ENCODE peak calls at places on chromosome 15, in eight cellular contexts. One of them, this sample, is unnamed. For H3K27me3, the result is how much of the 10 kb centered on the place peaks cover.

GRCh38 chr15:84992157-84992940 is 10.7 kb downstream of the PDE8A start:
- DNase-seq in suprapubic skin: no peak
- DNase-seq in prostate gland: no peak
- DNase-seq in spleen: no peak
- DNase-seq in breast epithelium: no peak
- DNase-seq in transverse colon: peak
- DNase-seq in SK-N-SH: no peak
- DNase-seq in esophagus muscularis mucosa: no peak
- DNase-seq in this sample: no peak

GRCh38 chr15:69713726-69714559 is 261.3 kb downstream of the RPLP1 start:
- DNase-seq in suprapubic skin: no peak
- DNase-seq in prostate gland: no peak
- DNase-seq in spleen: peak
- DNase-seq in breast epithelium: no peak
- DNase-seq in transverse colon: peak
- DNase-seq in SK-N-SH: no peak
- DNase-seq in esophagus muscularis mucosa: no peak
- DNase-seq in this sample: no peak

GRCh38 chr15:81235781-81236507 is 39.3 kb downstream of the IL16 start:
- DNase-seq in suprapubic skin: no peak
- DNase-seq in prostate gland: no peak
- DNase-seq in spleen: no peak
- DNase-seq in breast epithelium: no peak
- DNase-seq in transverse colon: no peak
- DNase-seq in SK-N-SH: no peak
- DNase-seq in esophagus muscularis mucosa: peak
- DNase-seq in this sample: no peak

GRCh38 chr15:68578175-68578959 is 426 bp upstream of the CORO2B start:
- DNase-seq in suprapubic skin: peak
- DNase-seq in prostate gland: peak
- DNase-seq in spleen: peak
- DNase-seq in breast epithelium: no peak
- DNase-seq in transverse colon: peak
- DNase-seq in SK-N-SH: peak
- DNase-seq in esophagus muscularis mucosa: no peak
- DNase-seq in this sample: peak

GRCh38 chr15:63187589-63188226 is 1.7 kb upstream of the RAB8B start:
- DNase-seq in suprapubic skin: no peak
- DNase-seq in prostate gland: no peak
- DNase-seq in spleen: no peak
- DNase-seq in breast epithelium: no peak
- DNase-seq in transverse colon: no peak
- DNase-seq in SK-N-SH: no peak
- DNase-seq in esophagus muscularis mucosa: no peak
- DNase-seq in this sample: no peak

GRCh38 chr15:77841376-77841775 is 208.7 kb upstream of the LINGO1 start:
- DNase-seq in suprapubic skin: no peak
- DNase-seq in prostate gland: no peak
- DNase-seq in spleen: peak
- DNase-seq in breast epithelium: no peak
- DNase-seq in transverse colon: no peak
- DNase-seq in SK-N-SH: no peak
- DNase-seq in esophagus muscularis mucosa: no peak
- DNase-seq in this sample: no peak

GRCh38 chr15:101267320-101268104 is 9.8 kb downstream of the SELENOS start:
- DNase-seq in suprapubic skin: no peak
- DNase-seq in prostate gland: no peak
- DNase-seq in spleen: no peak
- DNase-seq in breast epithelium: no peak
- DNase-seq in transverse colon: no peak
- DNase-seq in SK-N-SH: no peak
- DNase-seq in esophagus muscularis mucosa: no peak
- DNase-seq in this sample: peak

GRCh38 chr15:51731549-51732267 is 5.7 kb downstream of the LYSMD2 start:
- DNase-seq in suprapubic skin: no peak
- DNase-seq in prostate gland: no peak
- DNase-seq in spleen: no peak
- DNase-seq in breast epithelium: no peak
- DNase-seq in transverse colon: peak
- DNase-seq in SK-N-SH: no peak
- DNase-seq in esophagus muscularis mucosa: peak
- DNase-seq in this sample: peak

GRCh38 chr15:53831907-53832793 is 72.7 kb upstream of the WDR72 start:
- DNase-seq in suprapubic skin: no peak
- DNase-seq in prostate gland: no peak
- DNase-seq in spleen: no peak
- DNase-seq in breast epithelium: no peak
- DNase-seq in transverse colon: no peak
- DNase-seq in SK-N-SH: no peak
- DNase-seq in esophagus muscularis mucosa: no peak
- DNase-seq in this sample: no peak

GRCh38 chr15:34691024-34691423 is 63.8 kb downstream of the GJD2 start:
- DNase-seq in suprapubic skin: no peak
- DNase-seq in prostate gland: no peak
- DNase-seq in spleen: no peak
- DNase-seq in breast epithelium: no peak
- DNase-seq in transverse colon: no peak
- DNase-seq in SK-N-SH: no peak
- DNase-seq in esophagus muscularis mucosa: no peak
- DNase-seq in this sample: no peak

GRCh38 chr15:82832601-82833209 is 23.3 kb downstream of the WHAMM start:
- DNase-seq in suprapubic skin: no peak
- DNase-seq in prostate gland: no peak
- DNase-seq in spleen: no peak
- DNase-seq in breast epithelium: no peak
- DNase-seq in transverse colon: no peak
- DNase-seq in SK-N-SH: no peak
- DNase-seq in esophagus muscularis mucosa: no peak
- DNase-seq in this sample: no peak

GRCh38 chr15:70234256-70234965 is 136.7 kb upstream of the TLE3 start:
- DNase-seq in suprapubic skin: no peak
- DNase-seq in prostate gland: no peak
- DNase-seq in spleen: peak
- DNase-seq in breast epithelium: no peak
- DNase-seq in transverse colon: no peak
- DNase-seq in SK-N-SH: no peak
- DNase-seq in esophagus muscularis mucosa: no peak
- DNase-seq in this sample: no peak

GRCh38 chr15:64110945-64111678 is 15.3 kb downstream of the SNX1 start:
- DNase-seq in suprapubic skin: no peak
- DNase-seq in prostate gland: no peak
- DNase-seq in spleen: no peak
- DNase-seq in breast epithelium: no peak
- DNase-seq in transverse colon: no peak
- DNase-seq in SK-N-SH: no peak
- DNase-seq in esophagus muscularis mucosa: no peak
- DNase-seq in this sample: no peak

GRCh38 chr15:65326109-65326508 is 21.6 kb downstream of the RNU5B-1 start:
- DNase-seq in suprapubic skin: no peak
- DNase-seq in prostate gland: no peak
- DNase-seq in spleen: no peak
- DNase-seq in breast epithelium: peak
- DNase-seq in transverse colon: no peak
- DNase-seq in SK-N-SH: peak
- DNase-seq in esophagus muscularis mucosa: no peak
- DNase-seq in this sample: peak

GRCh38 chr15:85595804-85596536 is 198.8 kb downstream of the KLHL25 start:
- DNase-seq in suprapubic skin: no peak
- DNase-seq in prostate gland: no peak
- DNase-seq in spleen: no peak
- DNase-seq in breast epithelium: no peak
- DNase-seq in transverse colon: no peak
- DNase-seq in SK-N-SH: no peak
- DNase-seq in esophagus muscularis mucosa: no peak
- DNase-seq in this sample: no peak

GRCh38 chr15:71444866-71445590 is 329.8 kb downstream of the THSD4 start:
- DNase-seq in suprapubic skin: no peak
- DNase-seq in prostate gland: no peak
- DNase-seq in spleen: no peak
- DNase-seq in breast epithelium: no peak
- DNase-seq in transverse colon: no peak
- DNase-seq in SK-N-SH: no peak
- DNase-seq in esophagus muscularis mucosa: no peak
- DNase-seq in this sample: no peak

GRCh38 chr15:89499156-89499555 is 2.8 kb upstream of the RHCG start:
- DNase-seq in suprapubic skin: peak
- DNase-seq in prostate gland: no peak
- DNase-seq in spleen: peak
- DNase-seq in breast epithelium: no peak
- DNase-seq in transverse colon: no peak
- DNase-seq in SK-N-SH: no peak
- DNase-seq in esophagus muscularis mucosa: no peak
- DNase-seq in this sample: no peak
- H3K27me3 ChIP-seq in suprapubic skin: half or more
- H3K27me3 ChIP-seq in prostate gland: under half
- H3K27me3 ChIP-seq in spleen: half or more
- H3K27me3 ChIP-seq in breast epithelium: under half
- H3K27me3 ChIP-seq in transverse colon: half or more
- H3K27me3 ChIP-seq in SK-N-SH: under half
- H3K27me3 ChIP-seq in esophagus muscularis mucosa: half or more
- H3K27me3 ChIP-seq in this sample: under half

GRCh38 chr15:95558131-95558530 is 772.4 kb upstream of the NR2F2 start:
- DNase-seq in suprapubic skin: no peak
- DNase-seq in prostate gland: no peak
- DNase-seq in spleen: no peak
- DNase-seq in breast epithelium: no peak
- DNase-seq in transverse colon: no peak
- DNase-seq in SK-N-SH: no peak
- DNase-seq in esophagus muscularis mucosa: no peak
- DNase-seq in this sample: no peak

GRCh38 chr15:95556225-95556624 is 774.3 kb upstream of the NR2F2 start:
- DNase-seq in suprapubic skin: no peak
- DNase-seq in prostate gland: no peak
- DNase-seq in spleen: no peak
- DNase-seq in breast epithelium: no peak
- DNase-seq in transverse colon: no peak
- DNase-seq in SK-N-SH: no peak
- DNase-seq in esophagus muscularis mucosa: no peak
- DNase-seq in this sample: no peak

GRCh38 chr15:95558916-95559315 is 771.6 kb upstream of the NR2F2 start:
- DNase-seq in suprapubic skin: no peak
- DNase-seq in prostate gland: no peak
- DNase-seq in spleen: no peak
- DNase-seq in breast epithelium: no peak
- DNase-seq in transverse colon: no peak
- DNase-seq in SK-N-SH: no peak
- DNase-seq in esophagus muscularis mucosa: no peak
- DNase-seq in this sample: no peak

GRCh38 chr15:95556866-95557225 is 773.7 kb upstream of the NR2F2 start:
- DNase-seq in suprapubic skin: no peak
- DNase-seq in prostate gland: peak
- DNase-seq in spleen: no peak
- DNase-seq in breast epithelium: no peak
- DNase-seq in transverse colon: no peak
- DNase-seq in SK-N-SH: no peak
- DNase-seq in esophagus muscularis mucosa: no peak
- DNase-seq in this sample: no peak

DNA sequence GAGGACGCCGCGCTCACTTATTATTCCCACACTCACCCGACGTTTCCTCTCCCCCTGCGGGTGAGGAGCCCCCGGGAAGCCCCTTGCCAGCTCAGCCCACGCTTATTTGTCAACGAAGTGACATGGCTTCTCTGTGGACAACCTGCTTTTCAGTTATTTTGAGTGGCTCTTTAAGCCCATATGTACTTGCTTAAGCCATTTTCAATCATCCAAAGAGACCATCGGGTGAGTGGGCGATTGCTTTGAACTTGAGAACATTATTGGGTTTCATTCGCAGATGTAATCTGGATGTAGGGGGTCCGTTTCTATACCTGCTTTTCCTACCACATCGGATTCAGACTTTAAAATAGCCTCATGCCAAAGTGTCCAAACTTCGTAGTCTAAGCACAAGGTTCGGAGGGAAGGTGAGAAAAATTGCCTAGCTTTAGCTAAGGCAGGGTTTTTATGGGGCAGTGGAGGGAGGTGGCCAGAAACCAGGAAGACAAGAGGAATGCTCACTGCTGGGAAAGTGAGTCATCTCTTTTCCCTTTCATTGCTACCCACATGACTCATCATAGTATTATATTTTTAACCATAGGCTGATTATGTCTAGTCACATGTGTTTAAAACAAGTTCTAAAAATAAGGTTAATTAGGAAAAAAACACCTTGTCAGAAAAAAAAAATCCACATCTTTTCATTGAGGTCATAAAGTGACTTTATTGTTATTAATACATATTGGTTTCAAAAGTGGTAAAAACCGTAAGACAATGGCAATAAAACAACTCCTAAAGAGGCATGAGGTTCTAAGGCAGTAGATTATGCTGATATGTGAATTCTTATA is 773.1 kb upstream of the NR2F2 start:
- DNase-seq in suprapubic skin: no peak
- DNase-seq in prostate gland: peak
- DNase-seq in spleen: no peak
- DNase-seq in breast epithelium: no peak
- DNase-seq in transverse colon: no peak
- DNase-seq in SK-N-SH: no peak
- DNase-seq in esophagus muscularis mucosa: no peak
- DNase-seq in this sample: no peak
- H3K4me3 ChIP-seq in suprapubic skin: no peak
- H3K4me3 ChIP-seq in prostate gland: no peak
- H3K4me3 ChIP-seq in spleen: no peak
- H3K4me3 ChIP-seq in breast epithelium: no peak
- H3K4me3 ChIP-seq in transverse colon: no peak
- H3K4me3 ChIP-seq in SK-N-SH: no peak
- H3K4me3 ChIP-seq in esophagus muscularis mucosa: no peak
- H3K4me3 ChIP-seq in this sample: no peak

DNA sequence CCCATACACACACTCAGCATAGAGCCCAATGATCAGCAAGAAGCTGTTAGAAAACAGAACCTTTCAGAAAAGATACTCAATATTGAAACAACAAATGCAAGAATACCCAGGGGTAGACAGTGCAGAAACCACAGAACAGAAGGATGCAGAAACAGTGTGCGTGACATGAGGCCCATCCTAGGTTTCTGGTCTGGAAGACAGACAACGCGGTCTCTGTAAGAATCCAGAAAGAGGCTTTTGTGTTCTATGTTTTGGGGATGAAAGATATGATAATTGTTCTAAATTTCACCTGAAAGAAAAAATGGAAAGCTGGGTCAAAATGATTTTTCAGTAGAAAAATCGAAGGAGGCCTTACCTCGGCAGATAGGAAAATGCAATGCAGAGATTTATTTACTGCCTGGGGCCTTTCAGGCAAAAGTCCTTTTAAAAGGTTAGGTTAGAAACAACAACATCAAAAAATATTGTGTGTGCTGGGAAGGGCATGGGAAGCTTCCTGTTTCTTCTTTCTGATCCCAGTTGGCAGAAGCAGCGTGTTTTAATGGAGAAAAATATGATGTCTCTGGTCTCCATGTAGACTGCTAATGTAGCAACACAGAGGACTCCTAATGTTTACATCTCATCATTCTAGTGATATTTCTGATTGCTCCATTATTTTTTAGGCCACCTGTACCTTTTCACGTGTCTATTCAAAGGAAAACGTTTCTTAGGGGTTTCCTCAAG is 17.0 kb downstream of the SYNM start:
- DNase-seq in suprapubic skin: no peak
- DNase-seq in prostate gland: no peak
- DNase-seq in spleen: no peak
- DNase-seq in breast epithelium: no peak
- DNase-seq in transverse colon: no peak
- DNase-seq in SK-N-SH: no peak
- DNase-seq in esophagus muscularis mucosa: no peak
- DNase-seq in this sample: no peak
- TF ChIP-seq POLR2AphosphoS5 in suprapubic skin: no peak
- TF ChIP-seq POLR2AphosphoS5 in prostate gland: no peak
- TF ChIP-seq POLR2AphosphoS5 in spleen: no peak
- TF ChIP-seq POLR2AphosphoS5 in breast epithelium: no peak
- TF ChIP-seq POLR2AphosphoS5 in transverse colon: no peak
- TF ChIP-seq POLR2AphosphoS5 in SK-N-SH: no peak
- TF ChIP-seq POLR2AphosphoS5 in esophagus muscularis mucosa: peak
- TF ChIP-seq POLR2AphosphoS5 in this sample: no peak

GRCh38 chr15:52787549-52788098 is 2.5 kb downstream of the ONECUT1 start:
- DNase-seq in suprapubic skin: no peak
- DNase-seq in prostate gland: no peak
- DNase-seq in spleen: no peak
- DNase-seq in breast epithelium: no peak
- DNase-seq in transverse colon: no peak
- DNase-seq in SK-N-SH: no peak
- DNase-seq in esophagus muscularis mucosa: no peak
- DNase-seq in this sample: no peak
- H3K27me3 ChIP-seq in suprapubic skin: half or more
- H3K27me3 ChIP-seq in prostate gland: half or more
- H3K27me3 ChIP-seq in spleen: half or more
- H3K27me3 ChIP-seq in breast epithelium: under half
- H3K27me3 ChIP-seq in transverse colon: half or more
- H3K27me3 ChIP-seq in SK-N-SH: half or more
- H3K27me3 ChIP-seq in esophagus muscularis mucosa: half or more
- H3K27me3 ChIP-seq in this sample: half or more

This sample was measured in upper lobe of left lung.